ENCODE peak calls at places on chromosome 19, in six cellular contexts. P is body of pancreas, E is cardiac fibroblast, V is pancreas, N is H1, M is astrocyte of the cerebellum. S is an unnamed sample.

GRCh38 chr19:29211562-29212416 is 1.2 kb downstream of the UQCRFS1 start:
- DNase-seq in P (no peak), E (peak), V (no peak), N (no peak), M (no peak), S (peak)

GRCh38 chr19:29285187-29285687 is 72.3 kb upstream of the UQCRFS1 start:
- DNase-seq in P (no peak), E (no peak), V (no peak), N (no peak), M (no peak), S (no peak)

GRCh38 chr19:6491802-6492592 is 10.1 kb downstream of the TUBB4A start:
- DNase-seq in P (no peak), E (no peak), V (no peak), N (no peak), M (no peak), S (peak)

GRCh38 chr19:49380391-49380790 is 7.7 kb upstream of the KASH5 start:
- DNase-seq in P (no peak), E (no peak), V (no peak), N (no peak), M (no peak), S (no peak)

GRCh38 chr19:45448425-45448756 is 19.4 kb upstream of the FOSB start:
- DNase-seq in P (no peak), E (no peak), V (no peak), N (no peak), M (no peak), S (no peak)

GRCh38 chr19:47719047-47719885 is 6.0 kb downstream of the EHD2 start:
- DNase-seq in P (peak), E (peak), V (peak), N (no peak), M (peak), S (peak)

GRCh38 chr19:4272894-4273293 is 6.2 kb upstream of the SHD start:
- DNase-seq in P (no peak), E (no peak), V (no peak), N (no peak), M (no peak), S (no peak)

GRCh38 chr19:38661996-38662395 is 14.5 kb downstream of the ACTN4 start:
- DNase-seq in P (peak), E (no peak), V (no peak), N (no peak), M (no peak), S (peak)

GRCh38 chr19:7013678-7014077 is 7.6 kb downstream of the MBD3L2B start:
- DNase-seq in P (no peak), E (peak), V (no peak), N (no peak), M (no peak), S (peak)

GRCh38 chr19:48990400-48990799 is 2.7 kb downstream of the GYS1 start:
- DNase-seq in P (no peak), E (no peak), V (no peak), N (no peak), M (no peak), S (no peak)

GRCh38 chr19:480016-480855 is 16.1 kb upstream of the MADCAM1 start:
- DNase-seq in P (peak), E (peak), V (peak), N (no peak), M (no peak), S (no peak)

GRCh38 chr19:48044561-48044960 is 682 bp upstream of the CABP5 start:
- DNase-seq in P (no peak), E (no peak), V (no peak), N (no peak), M (no peak), S (no peak)

GRCh38 chr19:35973487-35973886 is 21.5 kb upstream of the SDHAF1 start:
- DNase-seq in P (no peak), E (no peak), V (no peak), N (no peak), M (no peak), S (no peak)

GRCh38 chr19:50047686-50048085 is 21.9 kb downstream of the ZNF473 start:
- DNase-seq in P (no peak), E (no peak), V (no peak), N (no peak), M (no peak), S (no peak)

GRCh38 chr19:40716031-40716654 is 543 bp downstream of the COQ8B start:
- DNase-seq in P (no peak), E (peak), V (no peak), N (no peak), M (no peak), S (peak)

GRCh38 chr19:23070353-23070781 is 46.5 kb upstream of the ZNF730 start:
- DNase-seq in P (peak), E (peak), V (no peak), N (peak), M (no peak), S (peak)

GRCh38 chr19:15114153-15114540 is 6.9 kb downstream of the SYDE1 start:
- DNase-seq in P (no peak), E (peak), V (no peak), N (no peak), M (peak), S (no peak)

GRCh38 chr19:11989112-11989456 is 24.2 kb downstream of the ZNF763 start:
- DNase-seq in P (no peak), E (no peak), V (no peak), N (no peak), M (no peak), S (no peak)
- H3K4me3 ChIP-seq in P (peak), E (peak), V (no peak), N (no peak), M (peak), S (no peak)

GRCh38 chr19:58572818-58573657 is at the start of gene MZF1:
- DNase-seq in P (peak), E (peak), V (peak), N (peak), M (peak), S (peak)
- TF ChIP-seq CTCF in P (peak), E (peak), V (no peak), N (no peak), M (peak), S (peak)

GRCh38 chr19:46546194-46546896 is 50.7 kb upstream of the PNMA8B start:
- DNase-seq in P (peak), E (peak), V (no peak), N (no peak), M (no peak), S (peak)
- H3K4me3 ChIP-seq in P (peak), E (no peak), V (peak), N (peak), M (no peak), S (peak)

GRCh38 chr19:18153555-18154134 is 682 bp downstream of the PIK3R2 start:
- DNase-seq in P (no peak), E (no peak), V (no peak), N (no peak), M (no peak), S (no peak)

GRCh38 chr19:18150776-18151624 is 2.0 kb upstream of the PIK3R2 start:
- DNase-seq in P (peak), E (no peak), V (no peak), N (no peak), M (no peak), S (no peak)

GRCh38 chr19:18152444-18152816 is 533 bp upstream of the PIK3R2 start:
- DNase-seq in P (peak), E (peak), V (peak), N (peak), M (peak), S (peak)

GRCh38 chr19:18155095-18156087 is 2.4 kb downstream of the PIK3R2 start:
- DNase-seq in P (no peak), E (no peak), V (no peak), N (no peak), M (no peak), S (no peak)

GRCh38 chr19:18152817-18153554 is at the start of gene PIK3R2:
- DNase-seq in P (peak), E (peak), V (peak), N (peak), M (peak), S (peak)
- TF ChIP-seq CTCF in P (no peak), E (no peak), V (no peak), N (no peak), M (no peak), S (no peak)

DNA sequence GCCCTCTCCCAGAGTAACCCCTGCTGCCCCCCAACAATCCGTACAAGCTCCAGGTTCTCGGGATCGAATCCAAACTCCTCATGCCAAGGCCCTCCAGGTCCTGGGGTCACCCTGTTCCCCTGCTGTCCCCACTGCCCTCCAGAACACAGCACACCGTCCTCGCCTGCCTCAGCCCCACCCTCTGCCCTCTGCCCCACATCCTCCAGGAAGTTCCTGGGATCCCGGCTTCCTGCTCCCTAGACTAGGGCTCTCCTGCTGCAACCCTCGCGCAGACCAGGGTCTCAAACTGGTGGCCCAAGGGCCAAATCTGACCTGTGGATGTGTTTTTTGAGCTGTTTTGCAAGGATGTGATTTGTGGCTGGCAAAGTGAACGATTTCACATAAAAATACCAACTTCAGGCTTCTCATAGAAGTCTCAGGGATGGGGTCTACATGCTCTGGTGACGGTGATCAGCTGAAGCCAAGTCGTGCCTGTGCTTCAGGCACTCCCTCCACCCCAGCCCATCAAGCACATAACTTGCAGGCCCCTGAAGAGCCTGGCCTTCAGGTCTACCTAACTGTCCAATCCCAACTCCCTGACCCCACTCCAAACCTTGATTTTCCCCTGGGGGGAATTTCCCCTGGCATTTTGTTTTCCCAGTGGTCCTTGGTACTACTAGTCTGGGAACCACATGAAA is 1.8 kb downstream of the RABAC1 start:
- DNase-seq in P (no peak), E (no peak), V (no peak), N (no peak), M (no peak), S (no peak)
- H3K4me3 ChIP-seq in P (no peak), E (peak), V (no peak), N (no peak), M (no peak), S (no peak)

GRCh38 chr19:33311326-33311682 is 9.0 kb upstream of the CEBPA start:
- DNase-seq in P (peak), E (no peak), V (peak), N (no peak), M (no peak), S (no peak)
- TF ChIP-seq CTCF in P (peak), E (no peak), V (peak), N (peak), M (no peak), S (no peak)

S was measured in epithelial cell of esophagus.